ENCODE peak calls at places on chromosomes 6 and 20, in nine cellular contexts. One of them, this sample, is unnamed. For H3K4me1, the result is how much of the 10 kb centered on the place peaks cover.

GRCh38 chr20:58892932-58893224 is 40.4 kb downstream of the GNAS start:
- DNase-seq in HCT116: no peak
- DNase-seq in suprapubic skin: no peak
- DNase-seq in left lung: no peak
- DNase-seq in prostate gland: no peak
- DNase-seq in lower lobe of right lung: no peak
- DNase-seq in Peyer's patch: no peak
- DNase-seq in GM23338: no peak
- DNase-seq in psoas muscle: no peak
- DNase-seq in this sample: no peak

GRCh38 chr6:15916581-15916980 is 212.3 kb upstream of the MYLIP start:
- DNase-seq in GM23338: no peak
- DNase-seq in Peyer's patch: no peak
- DNase-seq in prostate gland: no peak
- DNase-seq in psoas muscle: no peak
- DNase-seq in left lung: no peak
- DNase-seq in lower lobe of right lung: no peak
- DNase-seq in HCT116: no peak
- DNase-seq in suprapubic skin: no peak
- DNase-seq in this sample: no peak

GRCh38 chr6:51929934-51930574 is 157.4 kb downstream of the PKHD1 start:
- DNase-seq in GM23338: no peak
- DNase-seq in Peyer's patch: no peak
- DNase-seq in lower lobe of right lung: no peak
- DNase-seq in HCT116: no peak
- DNase-seq in left lung: no peak
- DNase-seq in psoas muscle: no peak
- DNase-seq in suprapubic skin: no peak
- DNase-seq in prostate gland: no peak
- DNase-seq in this sample: no peak

GRCh38 chr6:82396964-82397761 is 33.5 kb downstream of the TPBG start:
- DNase-seq in lower lobe of right lung: no peak
- DNase-seq in psoas muscle: no peak
- DNase-seq in HCT116: peak
- DNase-seq in GM23338: no peak
- DNase-seq in suprapubic skin: no peak
- DNase-seq in left lung: no peak
- DNase-seq in Peyer's patch: no peak
- DNase-seq in prostate gland: no peak
- DNase-seq in this sample: no peak

GRCh38 chr20:37801921-37802320 is 101.0 kb upstream of the VSTM2L start:
- DNase-seq in prostate gland: no peak
- DNase-seq in suprapubic skin: no peak
- DNase-seq in left lung: no peak
- DNase-seq in HCT116: no peak
- DNase-seq in psoas muscle: no peak
- DNase-seq in lower lobe of right lung: no peak
- DNase-seq in GM23338: no peak
- DNase-seq in Peyer's patch: no peak
- DNase-seq in this sample: no peak

GRCh38 chr6:69917834-69918233 is 51.5 kb downstream of the COL19A1 start:
- DNase-seq in Peyer's patch: no peak
- DNase-seq in prostate gland: no peak
- DNase-seq in GM23338: peak
- DNase-seq in psoas muscle: peak
- DNase-seq in suprapubic skin: no peak
- DNase-seq in left lung: no peak
- DNase-seq in lower lobe of right lung: no peak
- DNase-seq in HCT116: peak
- DNase-seq in this sample: no peak

GRCh38 chr20:41654292-41654691 is 36.1 kb upstream of the CHD6 start:
- DNase-seq in psoas muscle: no peak
- DNase-seq in left lung: no peak
- DNase-seq in suprapubic skin: no peak
- DNase-seq in prostate gland: no peak
- DNase-seq in GM23338: peak
- DNase-seq in HCT116: no peak
- DNase-seq in lower lobe of right lung: no peak
- DNase-seq in Peyer's patch: no peak
- DNase-seq in this sample: no peak

GRCh38 chr6:63427951-63428350 is 108.2 kb upstream of the LGSN start:
- DNase-seq in suprapubic skin: no peak
- DNase-seq in prostate gland: no peak
- DNase-seq in left lung: no peak
- DNase-seq in HCT116: no peak
- DNase-seq in GM23338: no peak
- DNase-seq in Peyer's patch: no peak
- DNase-seq in lower lobe of right lung: no peak
- DNase-seq in psoas muscle: no peak
- DNase-seq in this sample: no peak

GRCh38 chr20:1905693-1906092 is 10.5 kb downstream of the SIRPA start:
- DNase-seq in psoas muscle: no peak
- DNase-seq in Peyer's patch: no peak
- DNase-seq in suprapubic skin: no peak
- DNase-seq in lower lobe of right lung: no peak
- DNase-seq in left lung: no peak
- DNase-seq in prostate gland: no peak
- DNase-seq in HCT116: no peak
- DNase-seq in GM23338: no peak
- DNase-seq in this sample: no peak

GRCh38 chr6:106745396-106745795 is 116.0 kb downstream of the QRSL1 start:
- DNase-seq in lower lobe of right lung: no peak
- DNase-seq in GM23338: no peak
- DNase-seq in Peyer's patch: no peak
- DNase-seq in prostate gland: no peak
- DNase-seq in suprapubic skin: no peak
- DNase-seq in HCT116: no peak
- DNase-seq in left lung: no peak
- DNase-seq in psoas muscle: no peak
- DNase-seq in this sample: peak
- H3K4me1 ChIP-seq in lower lobe of right lung: under half
- H3K4me1 ChIP-seq in GM23338: under half
- H3K4me1 ChIP-seq in Peyer's patch: under half
- H3K4me1 ChIP-seq in prostate gland: under half
- H3K4me1 ChIP-seq in suprapubic skin: under half
- H3K4me1 ChIP-seq in HCT116: under half
- H3K4me1 ChIP-seq in left lung: under half
- H3K4me1 ChIP-seq in psoas muscle: under half
- H3K4me1 ChIP-seq in this sample: under half

GRCh38 chr6:28772480-28773381 is 151.1 kb downstream of the TRIM27 start:
- DNase-seq in HCT116: peak
- DNase-seq in psoas muscle: no peak
- DNase-seq in left lung: no peak
- DNase-seq in Peyer's patch: no peak
- DNase-seq in lower lobe of right lung: no peak
- DNase-seq in prostate gland: no peak
- DNase-seq in GM23338: peak
- DNase-seq in suprapubic skin: no peak
- DNase-seq in this sample: no peak

GRCh38 chr6:28769626-28770402 is 154.0 kb downstream of the TRIM27 start:
- DNase-seq in left lung: no peak
- DNase-seq in psoas muscle: no peak
- DNase-seq in HCT116: no peak
- DNase-seq in suprapubic skin: no peak
- DNase-seq in lower lobe of right lung: no peak
- DNase-seq in prostate gland: no peak
- DNase-seq in Peyer's patch: no peak
- DNase-seq in GM23338: peak
- DNase-seq in this sample: no peak

GRCh38 chr6:28771401-28772267 is 152.2 kb downstream of the TRIM27 start:
- DNase-seq in HCT116: no peak
- DNase-seq in suprapubic skin: no peak
- DNase-seq in GM23338: peak
- DNase-seq in prostate gland: no peak
- DNase-seq in left lung: no peak
- DNase-seq in lower lobe of right lung: no peak
- DNase-seq in psoas muscle: no peak
- DNase-seq in Peyer's patch: no peak
- DNase-seq in this sample: no peak

GRCh38 chr6:28768187-28768913 is 155.4 kb downstream of the TRIM27 start:
- DNase-seq in psoas muscle: no peak
- DNase-seq in Peyer's patch: no peak
- DNase-seq in HCT116: no peak
- DNase-seq in left lung: no peak
- DNase-seq in prostate gland: no peak
- DNase-seq in suprapubic skin: no peak
- DNase-seq in lower lobe of right lung: no peak
- DNase-seq in GM23338: no peak
- DNase-seq in this sample: no peak

DNA sequence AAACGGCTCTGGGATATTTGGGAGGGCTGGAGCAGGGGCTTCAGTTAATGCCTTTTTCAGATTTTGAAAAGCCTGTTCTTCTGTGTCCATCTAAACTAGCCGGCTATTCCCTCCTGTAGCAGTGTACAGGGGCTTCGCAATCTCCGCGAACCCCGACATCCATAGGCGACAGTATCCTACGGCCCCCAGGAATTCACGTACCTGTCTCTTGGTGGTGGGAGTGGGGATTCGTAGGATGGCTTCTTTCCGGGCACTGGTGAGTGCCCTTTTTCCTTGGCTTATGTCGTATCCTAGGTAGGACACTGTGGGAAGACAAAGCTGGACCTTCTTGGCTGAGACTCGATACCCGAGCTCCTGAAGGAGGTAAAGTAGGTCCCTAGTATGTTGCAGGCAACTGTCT is 153.1 kb downstream of the TRIM27 start:
- DNase-seq in left lung: no peak
- DNase-seq in GM23338: no peak
- DNase-seq in HCT116: no peak
- DNase-seq in Peyer's patch: no peak
- DNase-seq in suprapubic skin: no peak
- DNase-seq in prostate gland: no peak
- DNase-seq in lower lobe of right lung: no peak
- DNase-seq in psoas muscle: no peak
- DNase-seq in this sample: no peak
- TF ChIP-seq CTCF in left lung: no peak
- TF ChIP-seq CTCF in GM23338: no peak
- TF ChIP-seq CTCF in HCT116: no peak
- TF ChIP-seq CTCF in Peyer's patch: no peak
- TF ChIP-seq CTCF in suprapubic skin: no peak
- TF ChIP-seq CTCF in prostate gland: no peak
- TF ChIP-seq CTCF in lower lobe of right lung: no peak
- TF ChIP-seq CTCF in psoas muscle: no peak
- TF ChIP-seq CTCF in this sample: no peak

DNA sequence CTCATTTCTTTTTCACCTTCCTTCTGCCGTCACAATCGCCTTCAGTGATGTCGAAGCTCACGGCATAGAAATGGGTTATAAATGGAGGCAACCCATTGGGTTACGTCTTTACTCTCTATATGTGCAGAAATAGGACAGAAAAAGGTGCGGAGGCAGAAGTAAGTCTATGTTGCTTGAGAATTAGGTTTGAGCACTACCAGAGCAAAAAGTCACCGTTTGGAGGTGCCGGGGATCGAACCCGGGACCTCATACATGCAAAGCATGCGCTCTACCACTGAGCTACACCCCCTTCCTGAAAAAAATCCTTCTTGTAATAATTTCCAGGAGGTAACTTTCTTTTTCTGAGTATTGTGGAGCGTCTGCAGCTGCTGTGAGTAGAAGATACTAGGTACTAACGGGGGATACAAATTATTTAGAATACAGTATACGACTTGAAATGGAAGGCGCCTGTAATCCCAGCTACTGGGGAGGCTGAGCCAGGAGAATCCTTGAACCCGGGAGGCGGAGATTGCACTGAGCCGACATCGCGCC is 134.2 kb downstream of the TRIM27 start:
- DNase-seq in left lung: no peak
- DNase-seq in prostate gland: no peak
- DNase-seq in lower lobe of right lung: no peak
- DNase-seq in suprapubic skin: no peak
- DNase-seq in psoas muscle: no peak
- DNase-seq in HCT116: peak
- DNase-seq in Peyer's patch: no peak
- DNase-seq in GM23338: peak
- DNase-seq in this sample: no peak
- H3K4me3 ChIP-seq in left lung: no peak
- H3K4me3 ChIP-seq in prostate gland: no peak
- H3K4me3 ChIP-seq in lower lobe of right lung: no peak
- H3K4me3 ChIP-seq in suprapubic skin: no peak
- H3K4me3 ChIP-seq in psoas muscle: peak
- H3K4me3 ChIP-seq in HCT116: peak
- H3K4me3 ChIP-seq in Peyer's patch: no peak
- H3K4me3 ChIP-seq in GM23338: peak
- H3K4me3 ChIP-seq in this sample: no peak

GRCh38 chr6:410555-411395 is 19.2 kb downstream of the IRF4 start:
- DNase-seq in left lung: peak
- DNase-seq in suprapubic skin: no peak
- DNase-seq in prostate gland: no peak
- DNase-seq in lower lobe of right lung: peak
- DNase-seq in GM23338: no peak
- DNase-seq in HCT116: no peak
- DNase-seq in psoas muscle: no peak
- DNase-seq in Peyer's patch: no peak
- DNase-seq in this sample: no peak

GRCh38 chr6:411402-412145 is 20.0 kb downstream of the IRF4 start:
- DNase-seq in suprapubic skin: no peak
- DNase-seq in prostate gland: peak
- DNase-seq in HCT116: no peak
- DNase-seq in GM23338: no peak
- DNase-seq in psoas muscle: no peak
- DNase-seq in Peyer's patch: no peak
- DNase-seq in left lung: no peak
- DNase-seq in lower lobe of right lung: no peak
- DNase-seq in this sample: no peak

GRCh38 chr6:414447-414846 is 22.9 kb downstream of the IRF4 start:
- DNase-seq in Peyer's patch: no peak
- DNase-seq in suprapubic skin: no peak
- DNase-seq in GM23338: no peak
- DNase-seq in left lung: no peak
- DNase-seq in HCT116: no peak
- DNase-seq in psoas muscle: no peak
- DNase-seq in lower lobe of right lung: no peak
- DNase-seq in prostate gland: no peak
- DNase-seq in this sample: no peak

GRCh38 chr6:415087-415486 is 23.5 kb downstream of the IRF4 start:
- DNase-seq in psoas muscle: no peak
- DNase-seq in prostate gland: no peak
- DNase-seq in HCT116: no peak
- DNase-seq in suprapubic skin: no peak
- DNase-seq in left lung: no peak
- DNase-seq in Peyer's patch: no peak
- DNase-seq in GM23338: no peak
- DNase-seq in lower lobe of right lung: no peak
- DNase-seq in this sample: no peak

DNA sequence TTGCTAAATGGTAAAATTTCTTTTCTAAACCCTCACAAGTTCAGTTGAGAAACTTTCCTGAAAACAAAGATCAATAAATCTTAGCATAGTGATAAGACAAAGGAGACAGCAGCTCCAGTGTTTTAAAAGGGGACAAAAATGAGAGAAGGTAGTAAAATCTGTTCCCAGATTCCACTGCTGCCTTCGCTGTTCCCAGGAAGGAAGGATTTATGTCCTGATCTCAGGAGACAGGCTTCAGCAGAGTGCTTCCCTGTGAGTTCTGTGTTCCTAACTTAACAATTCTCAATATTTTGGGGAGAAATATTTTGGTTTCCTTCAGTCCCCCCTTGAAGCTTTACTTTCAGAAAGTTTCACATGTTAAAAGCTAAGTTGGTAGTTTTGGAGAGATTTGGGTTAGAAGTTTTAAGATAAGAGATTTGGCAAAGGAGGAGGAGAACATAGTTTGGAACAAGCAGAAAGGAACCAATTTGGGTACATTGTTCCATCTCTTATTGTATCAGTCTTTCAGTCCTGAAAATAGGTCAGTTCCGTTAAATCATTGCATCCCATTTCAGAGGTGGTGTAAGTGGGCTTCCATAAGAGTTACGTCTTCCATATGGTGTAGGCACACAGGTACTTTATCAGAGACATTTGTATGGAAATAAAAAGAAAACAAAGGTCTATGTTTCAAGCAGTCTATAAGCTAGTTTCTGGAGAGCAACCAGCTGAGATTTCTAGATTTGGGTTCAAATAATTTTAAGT is 20.8 kb downstream of the IRF4 start:
- DNase-seq in HCT116: no peak
- DNase-seq in lower lobe of right lung: no peak
- DNase-seq in Peyer's patch: no peak
- DNase-seq in prostate gland: no peak
- DNase-seq in left lung: no peak
- DNase-seq in suprapubic skin: no peak
- DNase-seq in GM23338: no peak
- DNase-seq in psoas muscle: no peak
- DNase-seq in this sample: no peak
- H3K4me1 ChIP-seq in HCT116: under half
- H3K4me1 ChIP-seq in lower lobe of right lung: under half
- H3K4me1 ChIP-seq in Peyer's patch: under half
- H3K4me1 ChIP-seq in prostate gland: under half
- H3K4me1 ChIP-seq in left lung: under half
- H3K4me1 ChIP-seq in suprapubic skin: under half
- H3K4me1 ChIP-seq in GM23338: under half
- H3K4me1 ChIP-seq in psoas muscle: under half
- H3K4me1 ChIP-seq in this sample: under half